ENCODE peak calls at places on chromosomes 16 and 17, in six cellular contexts. L, C, P, M, G and F are unnamed samples.

GRCh38 chr16:72380283-72380682 is 208.3 kb upstream of the PMFBP1 start:
- DNase-seq in L (no peak), P (no peak), M (no peak), C (no peak), G (no peak), F (no peak)

GRCh38 chr17:2442166-2442565 is 41.3 kb upstream of the MNT start:
- DNase-seq in P (no peak), M (peak; percentile 47), G (no peak), C (no peak), L (no peak), F (no peak)

GRCh38 chr17:9912146-9913099 is 7.4 kb upstream of the RCVRN start:
- DNase-seq in L (no peak), M (peak; percentile 23), C (no peak), G (no peak), P (no peak), F (no peak)

GRCh38 chr16:51849715-51850114 is 697.2 kb downstream of the TOX3 start:
- DNase-seq in P (no peak), G (no peak), M (no peak), L (no peak), C (no peak), F (no peak)

GRCh38 chr17:28846231-28846630 is 3.6 kb upstream of the FAM222B start:
- DNase-seq in M (no peak), L (no peak), G (no peak), C (no peak), P (no peak), F (no peak)

GRCh38 chr17:43832976-43833829 is at the start of gene MPP3:
- DNase-seq in P (peak; percentile 19), G (peak; percentile 35), C (no peak), L (peak; percentile 19), M (peak; percentile 60), F (peak; percentile 73)

GRCh38 chr16:58485184-58485887 is 14.6 kb upstream of the NDRG4 start:
- DNase-seq in C (no peak), L (no peak), M (no peak), G (no peak), P (no peak), F (no peak)

GRCh38 chr17:1999557-2000251 is 25.4 kb downstream of the RTN4RL1 start:
- DNase-seq in P (no peak), C (no peak), L (peak; percentile 73), M (no peak), G (peak; percentile 19), F (peak; percentile 29)

GRCh38 chr16:20303012-20303411 is 24.3 kb downstream of the GP2 start:
- DNase-seq in C (no peak), P (no peak), L (no peak), G (no peak), M (no peak), F (no peak)

GRCh38 chr17:80129006-80129565 is 17.8 kb downstream of the EIF4A3 start:
- DNase-seq in G (no peak), C (no peak), P (no peak), M (peak; percentile 37), L (peak; percentile 17), F (no peak)

GRCh38 chr16:84463221-84463620 is 41.2 kb downstream of the MEAK7 start:
- DNase-seq in M (no peak), G (no peak), C (no peak), P (no peak), L (no peak), F (no peak)

GRCh38 chr17:58020401-58020800 is 13.4 kb upstream of the SRSF1 start:
- DNase-seq in C (no peak), G (no peak), M (no peak), P (no peak), L (no peak), F (no peak)

GRCh38 chr16:26727801-26728200 is 338.9 kb upstream of the C16orf82 start:
- DNase-seq in P (no peak), L (no peak), M (no peak), G (no peak), C (no peak), F (no peak)

GRCh38 chr17:49210158-49211029 is at the start of the genes ABI3 and GNGT2:
- DNase-seq in C (no peak), P (no peak), L (no peak), M (peak; percentile 38), G (peak; percentile 50), F (no peak)

GRCh38 chr17:76370261-76370993 is 14.0 kb upstream of the SPHK1 start:
- DNase-seq in P (no peak), G (no peak), C (no peak), L (no peak), M (peak; percentile 99), F (peak; percentile 34)

GRCh38 chr17:43908111-43908721 is 880 bp upstream of the MPP2 start:
- DNase-seq in G (peak; percentile 8), C (no peak), P (no peak), M (peak; percentile 69), L (no peak), F (peak; percentile 52)

GRCh38 chr16:30023586-30023985 is 588 bp downstream of the C16orf92 start:
- DNase-seq in G (no peak), M (no peak), C (no peak), L (no peak), P (no peak), F (no peak)

GRCh38 chr16:85800321-85800669 is 800 bp downstream of the COX4I1 start:
- DNase-seq in C (no peak), G (no peak), P (no peak), L (no peak), M (no peak), F (no peak)

GRCh38 chr17:10247806-10248334 is 49.5 kb upstream of the GAS7 start:
- DNase-seq in P (no peak), M (peak; percentile 58), C (no peak), L (no peak), G (no peak), F (no peak)

GRCh38 chr17:57522436-57523005 is 222.6 kb downstream of the CCDC182 start:
- DNase-seq in M (no peak), L (no peak), C (no peak), P (no peak), G (no peak), F (no peak)

GRCh38 chr17:76714822-76715461 is 4.2 kb upstream of the MXRA7 start:
- DNase-seq in M (no peak), C (no peak), G (no peak), L (no peak), P (peak; percentile 23), F (peak; percentile 85)